ENCODE peak calls at places on chromosomes 6 and 20, in seven cellular contexts. J, X, R, Z, H, D and K are unnamed samples.

GRCh38 chr6:166591026-166591425 is 4.5 kb upstream of the RAMACL start:
- DNase-seq in J (no peak), X (no peak), R (no peak), Z (no peak), H (no peak), D (no peak), K (no peak)

GRCh38 chr6:167304912-167305311 is 13.8 kb downstream of the UNC93A start:
- DNase-seq in J (no peak), X (no peak), R (no peak), Z (no peak), H (no peak), D (no peak), K (no peak)

GRCh38 chr6:15254074-15254975 is 8.5 kb downstream of the JARID2 start:
- DNase-seq in J (no peak), X (no peak), R (no peak), Z (no peak), H (no peak), D (no peak), K (no peak)

GRCh38 chr20:61957961-61958715 is 107.5 kb downstream of the TAF4 start:
- DNase-seq in J (no peak), X (no peak), R (no peak), Z (no peak), H (peak), D (no peak), K (no peak)

GRCh38 chr6:129686941-129687627 is 22.9 kb downstream of the ARHGAP18 start:
- DNase-seq in J (no peak), X (no peak), R (no peak), Z (peak), H (no peak), D (no peak), K (no peak)

GRCh38 chr6:156848533-156848932 is 71.4 kb downstream of the ARID1B start:
- DNase-seq in J (peak), X (no peak), R (peak), Z (no peak), H (no peak), D (peak), K (no peak)

GRCh38 chr6:87407896-87408720 is at the start of gene CFAP206:
- DNase-seq in J (peak), X (peak), R (peak), Z (peak), H (peak), D (peak), K (peak)

GRCh38 chr6:163955131-163955530 is 540.6 kb downstream of the QKI start:
- DNase-seq in J (no peak), X (no peak), R (no peak), Z (no peak), H (no peak), D (no peak), K (no peak)

GRCh38 chr6:150766201-150766997 is 99.1 kb upstream of the MTHFD1L start:
- DNase-seq in J (no peak), X (no peak), R (no peak), Z (no peak), H (no peak), D (no peak), K (no peak)

GRCh38 chr6:134564705-134565104 is 246.8 kb upstream of the SGK1 start:
- DNase-seq in J (no peak), X (no peak), R (no peak), Z (no peak), H (no peak), D (no peak), K (no peak)

GRCh38 chr20:51394706-51395105 is 147.8 kb downstream of the NFATC2 start:
- DNase-seq in J (no peak), X (no peak), R (no peak), Z (no peak), H (no peak), D (no peak), K (no peak)

GRCh38 chr6:3016473-3017280 is 17.0 kb downstream of the NQO2 start:
- DNase-seq in J (no peak), X (no peak), R (no peak), Z (no peak), H (no peak), D (no peak), K (no peak)

GRCh38 chr6:14638932-14639875 is 521.6 kb downstream of the CD83 start:
- DNase-seq in J (peak), X (peak), R (peak), Z (no peak), H (no peak), D (peak), K (no peak)

GRCh38 chr6:106360989-106361430 is 493 bp downstream of the CRYBG1 start:
- DNase-seq in J (peak), X (peak), R (no peak), Z (no peak), H (no peak), D (peak), K (peak)

GRCh38 chr6:138654715-138655634 is 118.6 kb upstream of the CCDC28A start:
- DNase-seq in J (no peak), X (no peak), R (no peak), Z (no peak), H (no peak), D (no peak), K (no peak)

GRCh38 chr20:38447931-38448675 is 13.0 kb upstream of the SNHG17 start:
- DNase-seq in J (no peak), X (no peak), R (no peak), Z (no peak), H (no peak), D (no peak), K (no peak)

GRCh38 chr6:161481786-161482516 is 208.1 kb upstream of the AGPAT4 start:
- DNase-seq in J (no peak), X (no peak), R (no peak), Z (no peak), H (no peak), D (no peak), K (no peak)

GRCh38 chr6:33778475-33779121 is 10.3 kb downstream of the LEMD2 start:
- DNase-seq in J (no peak), X (no peak), R (no peak), Z (no peak), H (no peak), D (peak), K (no peak)

GRCh38 chr20:32240220-32240619 is 32.5 kb downstream of the POFUT1 start:
- DNase-seq in J (no peak), X (no peak), R (no peak), Z (no peak), H (no peak), D (no peak), K (no peak)

GRCh38 chr6:32607988-32608298 is 18.3 kb upstream of the HLA-DRB1 start:
- DNase-seq in J (no peak), X (no peak), R (no peak), Z (no peak), H (no peak), D (no peak), K (no peak)

GRCh38 chr6:125834347-125834746 is 43.6 kb downstream of the NCOA7 start:
- DNase-seq in J (no peak), X (no peak), R (no peak), Z (no peak), H (no peak), D (no peak), K (no peak)

GRCh38 chr6:31037169-31037568 is 26.9 kb downstream of the MUC22 start:
- DNase-seq in J (no peak), X (no peak), R (no peak), Z (no peak), H (no peak), D (no peak), K (no peak)

GRCh38 chr6:106981901-106982300 is 7.4 kb upstream of the CD24 start:
- DNase-seq in J (no peak), X (no peak), R (no peak), Z (no peak), H (no peak), D (no peak), K (no peak)

GRCh38 chr6:135346747-135347146 is 150.8 kb downstream of the AHI1 start:
- DNase-seq in J (no peak), X (no peak), R (no peak), Z (peak), H (no peak), D (no peak), K (no peak)

GRCh38 chr6:87588756-87589407 is 905 bp downstream of the RARS2 start:
- DNase-seq in J (no peak), X (no peak), R (no peak), Z (no peak), H (no peak), D (no peak), K (no peak)

GRCh38 chr6:34457747-34458462 is 8.0 kb upstream of the PACSIN1 start:
- DNase-seq in J (no peak), X (no peak), R (no peak), Z (no peak), H (no peak), D (no peak), K (no peak)

GRCh38 chr6:25601797-25602679 is 50.0 kb upstream of the SCGN start:
- DNase-seq in J (peak), X (no peak), R (no peak), Z (peak), H (no peak), D (no peak), K (no peak)

GRCh38 chr6:11727995-11728961 is 50.3 kb downstream of the ADTRP start:
- DNase-seq in J (no peak), X (no peak), R (no peak), Z (peak), H (no peak), D (no peak), K (no peak)

GRCh38 chr20:36273414-36274247 is 32.5 kb upstream of the DLGAP4 start:
- DNase-seq in J (no peak), X (no peak), R (no peak), Z (peak), H (peak), D (no peak), K (no peak)

GRCh38 chr6:158769696-158770446 is 49.3 kb downstream of the EZR start:
- DNase-seq in J (no peak), X (no peak), R (no peak), Z (no peak), H (peak), D (no peak), K (no peak)

GRCh38 chr6:17470953-17471335 is 77.5 kb downstream of the CAP2 start:
- DNase-seq in J (peak), X (no peak), R (peak), Z (no peak), H (no peak), D (no peak), K (no peak)

GRCh38 chr20:14817121-14817520 is 479.7 kb upstream of the FLRT3 start:
- DNase-seq in J (no peak), X (no peak), R (no peak), Z (no peak), H (no peak), D (no peak), K (no peak)

GRCh38 chr6:124996411-124996810 is 34.2 kb downstream of the RNF217 start:
- DNase-seq in J (no peak), X (no peak), R (no peak), Z (no peak), H (no peak), D (no peak), K (no peak)

GRCh38 chr6:42569102-42570028 is 5.5 kb downstream of the UBR2 start:
- DNase-seq in J (no peak), X (no peak), R (no peak), Z (peak), H (no peak), D (no peak), K (no peak)

GRCh38 chr6:133756046-133756445 is 132.9 kb upstream of the TCF21 start:
- DNase-seq in J (no peak), X (no peak), R (no peak), Z (no peak), H (no peak), D (no peak), K (no peak)

GRCh38 chr6:135750081-135750480 is 101.4 kb upstream of the PDE7B start:
- DNase-seq in J (no peak), X (no peak), R (no peak), Z (no peak), H (no peak), D (no peak), K (no peak)

GRCh38 chr20:37294262-37294981 is 5.0 kb downstream of the MANBAL start:
- DNase-seq in J (no peak), X (peak), R (no peak), Z (no peak), H (no peak), D (no peak), K (no peak)

GRCh38 chr6:7165736-7166296 is 58.1 kb downstream of the RREB1 start:
- DNase-seq in J (no peak), X (no peak), R (no peak), Z (no peak), H (no peak), D (no peak), K (no peak)
- H3K27ac ChIP-seq in J (peak), X (peak), R (no peak), Z (no peak), H (peak), D (peak), K (peak)

GRCh38 chr6:37702314-37702713 is 4.6 kb upstream of the MDGA1 start:
- DNase-seq in J (no peak), X (no peak), R (no peak), Z (no peak), H (no peak), D (no peak), K (no peak)
- TF ChIP-seq CTCF in J (no peak), X (no peak), R (no peak), Z (no peak), H (no peak), D (no peak), K (no peak)

GRCh38 chr6:127924440-127924839 is 23.6 kb upstream of the THEMIS start:
- DNase-seq in J (no peak), X (no peak), R (no peak), Z (no peak), H (no peak), D (no peak), K (no peak)

GRCh38 chr6:127923135-127923534 is 22.3 kb upstream of the THEMIS start:
- DNase-seq in J (no peak), X (no peak), R (no peak), Z (no peak), H (no peak), D (no peak), K (no peak)

GRCh38 chr6:127924031-127924430 is 23.2 kb upstream of the THEMIS start:
- DNase-seq in J (no peak), X (no peak), R (no peak), Z (no peak), H (no peak), D (no peak), K (no peak)

GRCh38 chr6:127920804-127921203 is 19.9 kb upstream of the THEMIS start:
- DNase-seq in J (no peak), X (no peak), R (no peak), Z (no peak), H (no peak), D (no peak), K (no peak)

DNA sequence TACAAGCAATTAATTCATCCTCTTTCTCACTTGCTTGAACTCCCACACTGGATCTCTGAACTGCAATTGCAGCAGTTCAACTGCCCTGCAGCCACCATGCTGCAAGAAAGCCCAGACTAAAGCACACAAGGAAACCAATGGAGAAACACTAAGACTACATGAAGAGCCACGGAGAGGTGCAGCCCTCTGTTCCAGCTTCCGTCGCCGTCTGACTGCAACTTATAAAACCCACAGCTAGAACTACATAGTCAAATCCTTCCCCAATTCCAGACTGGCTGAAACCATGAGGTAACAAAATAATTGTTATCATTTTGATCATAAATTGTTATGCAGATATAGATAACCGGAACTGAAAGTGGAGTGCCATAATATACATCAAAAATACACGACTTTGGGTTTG is 21.1 kb upstream of the THEMIS start:
- DNase-seq in J (no peak), X (no peak), R (no peak), Z (no peak), H (no peak), D (no peak), K (no peak)
- H3K27ac ChIP-seq in J (no peak), X (no peak), R (no peak), Z (no peak), H (no peak), D (no peak), K (no peak)

DNA sequence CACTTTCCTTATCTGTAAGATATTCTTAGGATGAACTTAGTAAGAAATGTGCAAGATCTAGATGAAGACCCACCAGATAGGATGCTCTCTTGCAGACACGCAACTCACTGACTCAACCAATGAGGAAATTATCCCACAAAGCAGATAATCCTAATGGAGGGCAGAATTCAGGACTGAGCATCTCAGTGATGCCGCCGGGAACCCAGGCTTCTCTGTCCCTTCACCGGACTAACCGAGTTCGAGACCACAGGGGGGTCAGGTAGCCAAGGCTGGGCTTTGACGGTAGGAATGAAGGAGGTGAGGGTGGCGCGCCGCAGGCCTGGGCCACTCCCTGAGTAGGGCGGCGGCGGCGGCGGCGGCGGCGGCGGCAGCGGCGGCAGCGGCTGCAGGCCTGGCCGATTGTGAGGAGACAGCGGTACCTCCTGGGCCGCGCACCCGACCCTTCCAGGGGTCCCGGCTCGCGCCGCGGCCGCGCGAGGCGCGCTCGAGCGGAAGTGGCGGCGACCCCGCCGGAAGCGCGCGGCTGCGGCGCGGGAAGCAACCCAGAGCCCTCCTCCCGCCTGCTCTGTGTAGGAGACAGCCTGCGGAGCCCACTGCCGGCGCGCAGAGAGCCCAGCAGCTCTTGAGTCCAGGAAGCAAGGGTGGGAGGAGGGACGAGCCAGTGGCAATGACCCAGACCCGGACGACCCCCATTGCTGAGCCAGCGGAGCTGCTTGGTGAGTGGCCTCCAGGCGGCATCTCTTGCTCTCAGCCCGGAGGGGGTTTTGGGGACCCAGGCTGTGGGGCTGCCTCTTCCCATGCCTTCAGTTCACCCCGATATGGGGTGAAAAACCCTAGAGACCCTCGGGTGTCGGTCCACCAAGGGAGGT is at the start of gene KHDC1:
- DNase-seq in J (peak), X (peak), R (peak), Z (peak), H (peak), D (peak), K (peak)
- TF ChIP-seq CTCF in J (peak), X (no peak), R (no peak), Z (no peak), H (no peak), D (no peak), K (no peak)

GRCh38 chr6:692858-693736 is at the start of gene EXOC2:
- DNase-seq in J (peak), X (peak), R (peak), Z (peak), H (peak), D (peak), K (peak)

GRCh38 chr6:689223-689622 is 3.7 kb downstream of the EXOC2 start:
- DNase-seq in J (no peak), X (no peak), R (no peak), Z (no peak), H (no peak), D (no peak), K (no peak)

GRCh38 chr6:693737-694038 is 749 bp upstream of the EXOC2 start:
- DNase-seq in J (no peak), X (no peak), R (no peak), Z (no peak), H (no peak), D (no peak), K (no peak)

GRCh38 chr6:686528-686927 is 6.4 kb downstream of the EXOC2 start:
- DNase-seq in J (peak), X (no peak), R (no peak), Z (no peak), H (no peak), D (no peak), K (no peak)

GRCh38 chr6:692356-692851 is 535 bp downstream of the EXOC2 start:
- DNase-seq in J (peak), X (peak), R (no peak), Z (peak), H (peak), D (peak), K (peak)
- H3K27ac ChIP-seq in J (peak), X (peak), R (peak), Z (peak), H (peak), D (peak), K (peak)

DNA sequence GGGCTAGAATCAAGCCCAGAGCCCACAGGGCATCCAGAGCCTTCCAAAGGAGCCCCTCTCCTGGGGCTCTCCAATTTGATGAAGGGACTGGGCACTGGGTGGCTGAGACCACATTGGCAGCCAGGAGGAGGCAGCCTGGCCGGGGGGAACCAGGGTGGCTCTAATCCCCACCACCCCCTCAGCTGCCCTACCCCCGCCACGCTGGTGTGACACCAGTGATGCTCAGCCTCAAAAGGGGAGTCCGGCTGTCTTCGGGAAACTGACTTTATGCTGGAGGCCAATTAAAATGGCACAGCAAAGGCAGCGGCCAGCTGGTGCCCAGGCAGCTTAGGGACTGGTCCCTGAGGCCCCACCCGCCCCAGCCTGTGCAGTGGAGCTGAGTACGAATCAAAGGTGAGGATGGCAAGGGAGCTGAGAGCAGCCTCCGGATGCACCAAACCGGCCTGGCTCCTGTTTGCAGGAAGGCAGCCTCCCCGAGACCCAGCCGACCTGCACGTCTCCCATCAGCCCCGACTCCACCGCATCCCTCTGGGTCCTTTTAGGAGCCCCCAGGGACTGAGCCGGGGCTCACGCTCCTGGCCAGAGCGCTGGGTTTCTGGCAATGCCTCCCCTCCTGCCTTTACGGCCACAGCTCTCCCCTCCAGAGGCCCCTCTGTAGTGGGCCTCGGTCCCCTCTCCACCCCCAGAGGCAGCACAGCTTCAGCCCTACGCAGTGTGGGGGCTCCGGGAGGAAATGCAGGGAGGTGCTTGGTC is 28.5 kb downstream of the CHRNA4 start:
- DNase-seq in J (no peak), X (no peak), R (no peak), Z (no peak), H (no peak), D (peak), K (no peak)
- TF ChIP-seq CTCF in J (no peak), X (no peak), R (no peak), Z (no peak), H (no peak), D (no peak), K (no peak)

GRCh38 chr6:6007311-6008113 is 787 bp upstream of the NRN1 start:
- DNase-seq in J (no peak), X (no peak), R (no peak), Z (peak), H (no peak), D (no peak), K (no peak)

GRCh38 chr6:6004147-6004995 is 2.4 kb downstream of the NRN1 start:
- DNase-seq in J (no peak), X (no peak), R (no peak), Z (no peak), H (no peak), D (no peak), K (no peak)

GRCh38 chr6:6003334-6004146 is 3.2 kb downstream of the NRN1 start:
- DNase-seq in J (no peak), X (no peak), R (no peak), Z (peak), H (no peak), D (no peak), K (peak)

GRCh38 chr6:6006428-6007310 is at the start of gene NRN1:
- DNase-seq in J (no peak), X (no peak), R (no peak), Z (peak), H (no peak), D (no peak), K (no peak)

GRCh38 chr6:6005467-6006427 is 978 bp downstream of the NRN1 start:
- DNase-seq in J (no peak), X (no peak), R (no peak), Z (no peak), H (no peak), D (no peak), K (no peak)
- H3K27ac ChIP-seq in J (no peak), X (no peak), R (peak), Z (no peak), H (no peak), D (peak), K (peak)